ENCODE peak calls at places on chromosomes 12 and 14, in six cellular contexts. C is NCI-H226; N is activated CD4-positive, alpha-beta T cell treated with anti-CD3 and anti-CD28 coated beads, Interleukin-2, amount 50 U/mL, for 1 hour; T is iris pigment epithelial cell; R is frontal cortex; Y is EH. V is an unnamed sample.

GRCh38 chr12:93089805-93090569 is 160.9 kb upstream of the EEA1 start:
- DNase-seq in C (peak; percentile 88), N (no peak), T (peak; percentile 99), R (no peak), Y (peak; percentile 93), V (no peak)

GRCh38 chr12:6532051-6532926 is 2.0 kb upstream of the GAPDH start:
- DNase-seq in C (peak; percentile 98), N (peak; percentile 76), T (peak; percentile 99), R (no peak), Y (peak; percentile 100), V (peak; percentile 77)

GRCh38 chr12:95169368-95169767 is 47.9 kb downstream of the FGD6 start:
- DNase-seq in C (peak; percentile 81), N (no peak), T (peak; percentile 95), R (no peak), Y (peak; percentile 85), V (no peak)

GRCh38 chr14:56703947-56704346 is 106.3 kb downstream of the OTX2 start:
- DNase-seq in C (no peak), N (no peak), T (no peak), R (no peak), Y (no peak), V (no peak)

GRCh38 chr12:26726956-26727355 is 106.0 kb downstream of the ITPR2 start:
- DNase-seq in C (no peak), N (no peak), T (peak; percentile 47), R (no peak), Y (no peak), V (no peak)

GRCh38 chr14:104510794-104511611 is 68.6 kb upstream of the C14orf180 start:
- DNase-seq in C (no peak), N (no peak), T (no peak), R (peak; percentile 55), Y (no peak), V (no peak)

GRCh38 chr14:102277874-102278630 is 26.9 kb downstream of the MOK start:
- DNase-seq in C (no peak), N (no peak), T (no peak), R (no peak), Y (peak; percentile 52), V (no peak)

GRCh38 chr12:129704232-129704830 is 199.5 kb downstream of the TMEM132D start:
- DNase-seq in C (no peak), N (no peak), T (no peak), R (no peak), Y (no peak), V (no peak)

GRCh38 chr12:41724216-41724615 is 420.5 kb downstream of the GXYLT1 start:
- DNase-seq in C (peak; percentile 36), N (no peak), T (no peak), R (no peak), Y (no peak), V (no peak)

GRCh38 chr12:49052451-49053208 is 8.0 kb downstream of the KMT2D start:
- DNase-seq in C (no peak), N (no peak), T (no peak), R (no peak), Y (no peak), V (no peak)

GRCh38 chr14:73457050-73457934 is 1.1 kb downstream of the NUMB start:
- DNase-seq in C (no peak), N (peak; percentile 7), T (peak; percentile 35), R (no peak), Y (peak; percentile 54), V (no peak)

GRCh38 chr12:22268406-22268805 is 66.1 kb downstream of the ST8SIA1 start:
- DNase-seq in C (no peak), N (no peak), T (no peak), R (no peak), Y (no peak), V (no peak)

GRCh38 chr14:49586673-49587460 is 687 bp upstream of the RPS29 start:
- DNase-seq in C (peak; percentile 58), N (peak; percentile 35), T (peak; percentile 75), R (peak; percentile 32), Y (peak; percentile 78), V (peak; percentile 17)

GRCh38 chr12:56158926-56159461 is 835 bp downstream of the MYL6 start:
- DNase-seq in C (peak; percentile 27), N (no peak), T (peak; percentile 73), R (peak; percentile 42), Y (peak; percentile 90), V (no peak)

GRCh38 chr14:24965934-24966593 is 83.9 kb downstream of the STXBP6 start:
- DNase-seq in C (peak; percentile 80), N (no peak), T (peak; percentile 84), R (no peak), Y (peak; percentile 96), V (no peak)

GRCh38 chr12:95582230-95583058 is 31.2 kb upstream of the USP44 start:
- DNase-seq in C (peak; percentile 28), N (no peak), T (peak; percentile 39), R (no peak), Y (peak; percentile 74), V (no peak)

GRCh38 chr12:57046947-57047890 is 2.7 kb downstream of the MYO1A start:
- DNase-seq in C (no peak), N (peak; percentile 11), T (no peak), R (no peak), Y (no peak), V (no peak)

GRCh38 chr12:92505373-92506340 is 197.1 kb upstream of the PLEKHG7 start:
- DNase-seq in C (no peak), N (peak; percentile 41), T (peak; percentile 40), R (no peak), Y (peak; percentile 15), V (no peak)

GRCh38 chr14:101151226-101151929 is 247.9 kb upstream of the RTL1 start:
- DNase-seq in C (peak; percentile 71), N (no peak), T (no peak), R (no peak), Y (no peak), V (no peak)

GRCh38 chr14:35535794-35536112 is 1.8 kb downstream of the INSM2 start:
- DNase-seq in C (no peak), N (no peak), T (no peak), R (no peak), Y (no peak), V (no peak)

GRCh38 chr14:36021926-36022325 is 154.6 kb downstream of the PTCSC3 start:
- DNase-seq in C (no peak), N (no peak), T (no peak), R (no peak), Y (no peak), V (no peak)

GRCh38 chr14:81931828-81932227 is 398.2 kb upstream of the SEL1L start:
- DNase-seq in C (no peak), N (no peak), T (no peak), R (no peak), Y (no peak), V (no peak)

GRCh38 chr12:77325505-77325904 is 260.1 kb upstream of the E2F7 start:
- DNase-seq in C (no peak), N (no peak), T (no peak), R (no peak), Y (no peak), V (no peak)

GRCh38 chr14:36773558-36773957 is 111.9 kb downstream of the PAX9 start:
- DNase-seq in C (peak; percentile 70), N (no peak), T (peak; percentile 73), R (no peak), Y (peak; percentile 27), V (no peak)

GRCh38 chr14:89618309-89618708 is 201.3 kb upstream of the FOXN3 start:
- DNase-seq in C (no peak), N (no peak), T (peak; percentile 32), R (peak; percentile 52), Y (peak; percentile 44), V (no peak)

GRCh38 chr12:101857043-101857558 is 20.3 kb upstream of the DRAM1 start:
- DNase-seq in C (peak; percentile 77), N (no peak), T (peak; percentile 91), R (no peak), Y (peak; percentile 94), V (no peak)

GRCh38 chr12:103657331-103657730 is 70.3 kb downstream of the STAB2 start:
- DNase-seq in C (peak; percentile 22), N (no peak), T (peak; percentile 44), R (no peak), Y (peak; percentile 18), V (no peak)

GRCh38 chr12:46160081-46160980 is 108.5 kb downstream of the SLC38A1 start:
- DNase-seq in C (peak; percentile 24), N (no peak), T (peak; percentile 46), R (no peak), Y (peak; percentile 82), V (no peak)

GRCh38 chr12:43407816-43408645 is 144.0 kb downstream of the ADAMTS20 start:
- DNase-seq in C (peak; percentile 44), N (no peak), T (peak; percentile 17), R (no peak), Y (peak; percentile 50), V (no peak)

GRCh38 chr12:46303039-46303666 is 34.3 kb upstream of the SLC38A1 start:
- DNase-seq in C (no peak), N (peak; percentile 43), T (peak; percentile 41), R (no peak), Y (peak; percentile 54), V (peak; percentile 32)

GRCh38 chr12:121718653-121719239 is 6.2 kb downstream of the TMEM120B start:
- DNase-seq in C (no peak), N (no peak), T (no peak), R (no peak), Y (no peak), V (no peak)

GRCh38 chr12:82873951-82874350 is 187.2 kb downstream of the TMTC2 start:
- DNase-seq in C (no peak), N (no peak), T (no peak), R (no peak), Y (no peak), V (no peak)

GRCh38 chr12:69047990-69048389 is 115.0 kb upstream of the CPM start:
- DNase-seq in C (no peak), N (no peak), T (no peak), R (no peak), Y (no peak), V (no peak)

GRCh38 chr12:70609739-70610491 is 27.3 kb downstream of the PTPRB start:
- DNase-seq in C (no peak), N (no peak), T (peak; percentile 22), R (no peak), Y (peak; percentile 52), V (no peak)

GRCh38 chr12:75656650-75657049 is 145.2 kb upstream of the KRR1 start:
- DNase-seq in C (peak; percentile 99), N (no peak), T (peak; percentile 90), R (no peak), Y (peak; percentile 93), V (no peak)

GRCh38 chr14:43116341-43116740 is 1390.7 kb downstream of the FSCB start:
- DNase-seq in C (no peak), N (no peak), T (no peak), R (no peak), Y (no peak), V (no peak)

GRCh38 chr12:13251496-13251895 is 55.0 kb downstream of the EMP1 start:
- DNase-seq in C (no peak), N (no peak), T (no peak), R (no peak), Y (no peak), V (no peak)

GRCh38 chr12:117629454-117629853 is 268.0 kb upstream of the NOS1 start:
- DNase-seq in C (no peak), N (no peak), T (no peak), R (no peak), Y (no peak), V (no peak)

GRCh38 chr12:124548854-124549378 is 18.5 kb downstream of the NCOR2 start:
- DNase-seq in C (peak; percentile 90), N (no peak), T (peak; percentile 84), R (no peak), Y (peak; percentile 49), V (no peak)